ENCODE peak calls at places on chromosomes 6 and 20, in five cellular contexts. K is small intestine; H is activated CD4-positive, alpha-beta T cell treated with anti-CD3 and anti-CD28 coated beads for 36 hours; L is left colon; M is fibroblast of lung. O is an unnamed sample.
A peak's percentile ranks its signal among the peaks of the same experiment; 100 is the strongest.

GRCh38 chr20:60529149-60529548 is 570.9 kb downstream of the CDH26 start:
- DNase-seq in K (no peak), H (no peak), L (no peak), M (no peak), O (no peak)

GRCh38 chr6:51930602-51931001 is 156.8 kb downstream of the PKHD1 start:
- DNase-seq in M (no peak), K (no peak), H (no peak), L (no peak), O (no peak)

GRCh38 chr6:98657764-98658163 is 176.6 kb upstream of the POU3F2 start:
- DNase-seq in H (peak; percentile 37), M (peak; percentile 54), L (no peak), K (peak; percentile 3), O (peak; percentile 25)

GRCh38 chr6:43891072-43891870 is 121.3 kb downstream of the VEGFA start:
- DNase-seq in M (no peak), L (no peak), K (no peak), H (no peak), O (no peak)

GRCh38 chr20:6287471-6287870 is 164.6 kb upstream of the FERMT1 start:
- DNase-seq in H (no peak), M (no peak), L (no peak), K (no peak), O (no peak)

GRCh38 chr20:11919046-11919445 is 1.4 kb downstream of the BTBD3 start:
- DNase-seq in K (no peak), M (peak; percentile 22), L (no peak), H (no peak), O (no peak)

GRCh38 chr6:73695619-73696421 is at the start of gene CD109:
- DNase-seq in H (peak; percentile 88), K (no peak), M (peak; percentile 88), L (no peak), O (peak; percentile 83)

GRCh38 chr6:38997128-38997761 is 51.3 kb upstream of the GLP1R start:
- DNase-seq in M (peak; percentile 15), H (peak; percentile 68), K (no peak), L (no peak), O (peak; percentile 25)

GRCh38 chr6:139962663-139963314 is 588.3 kb upstream of the CITED2 start:
- DNase-seq in L (no peak), K (no peak), H (no peak), M (no peak), O (no peak)

GRCh38 chr6:101386982-101387381 is 6.5 kb upstream of the GRIK2 start:
- DNase-seq in H (no peak), L (no peak), M (no peak), K (no peak), O (no peak)

GRCh38 chr6:113530769-113531168 is 326.4 kb upstream of the MARCKS start:
- DNase-seq in M (peak; percentile 84), K (no peak), L (no peak), H (no peak), O (peak; percentile 58)

GRCh38 chr20:52060794-52061714 is 130.5 kb downstream of the ZFP64 start:
- DNase-seq in L (no peak), H (no peak), K (peak; percentile 28), M (no peak), O (peak; percentile 25)

GRCh38 chr6:168096271-168096764 is 17.3 kb upstream of the FRMD1 start:
- DNase-seq in H (no peak), L (peak; percentile 21), K (no peak), M (no peak), O (no peak)

GRCh38 chr6:101578306-101578705 is 184.8 kb downstream of the GRIK2 start:
- DNase-seq in K (no peak), M (no peak), L (no peak), H (no peak), O (no peak)